ENCODE peak calls at places on chromosome 21, in nine cellular contexts. C, Q, A, J, O, L, X, T and K are unnamed samples.

GRCh38 chr21:38989745-38990423 is 184.2 kb downstream of the ETS2 start:
- DNase-seq in O (no peak), X (no peak), J (peak; percentile 77), T (no peak), Q (no peak), C (peak; percentile 59), L (no peak), A (no peak), K (peak; percentile 87)

GRCh38 chr21:43025636-43026180 is 49.9 kb downstream of the CBS start:
- DNase-seq in C (no peak), J (no peak), X (no peak), Q (no peak), O (no peak), A (no peak), L (no peak), T (no peak), K (no peak)

GRCh38 chr21:34668803-34669148 is at the start of gene CLIC6:
- DNase-seq in A (peak; percentile 82), L (no peak), C (peak; percentile 86), X (no peak), O (peak; percentile 38), Q (no peak), J (no peak), T (no peak), K (peak; percentile 81)

GRCh38 chr21:39661121-39661520 is 48.4 kb downstream of the B3GALT5 start:
- DNase-seq in O (no peak), C (no peak), Q (no peak), A (no peak), X (no peak), J (no peak), T (no peak), L (no peak), K (no peak)

GRCh38 chr21:44445413-44445812 is 9.9 kb upstream of the LRRC3 start:
- DNase-seq in C (no peak), J (no peak), T (no peak), X (no peak), A (peak; percentile 28), L (no peak), Q (no peak), O (no peak), K (peak; percentile 19)

GRCh38 chr21:40173833-40174232 is 306.6 kb downstream of the PCP4 start:
- DNase-seq in L (no peak), C (no peak), A (no peak), J (no peak), Q (no peak), X (no peak), T (no peak), O (no peak), K (no peak)

GRCh38 chr21:46564391-46564790 is 40.5 kb downstream of the S100B start:
- DNase-seq in T (no peak), C (no peak), O (no peak), A (no peak), X (no peak), J (no peak), L (no peak), Q (no peak), K (no peak)

GRCh38 chr21:45358261-45358670 is 46.7 kb upstream of the COL18A1 start:
- DNase-seq in O (no peak), T (no peak), A (no peak), J (no peak), L (no peak), X (no peak), Q (no peak), C (no peak), K (no peak)

GRCh38 chr21:16709866-16710550 is 802.8 kb upstream of the CXADR start:
- DNase-seq in A (no peak), J (no peak), T (no peak), X (no peak), Q (no peak), O (no peak), C (no peak), L (no peak), K (peak; percentile 71)

GRCh38 chr21:16492356-16492755 is 762.6 kb downstream of the USP25 start:
- DNase-seq in C (no peak), X (no peak), J (no peak), Q (no peak), A (no peak), T (no peak), O (no peak), L (no peak), K (no peak)

GRCh38 chr21:36349315-36349714 is 29.3 kb downstream of the MORC3 start:
- DNase-seq in A (no peak), O (no peak), C (no peak), X (no peak), Q (no peak), J (no peak), T (no peak), L (no peak), K (no peak)

GRCh38 chr21:36344931-36345330 is 24.9 kb downstream of the MORC3 start:
- DNase-seq in J (no peak), T (no peak), A (no peak), C (no peak), X (no peak), L (no peak), Q (no peak), O (no peak), K (no peak)

GRCh38 chr21:36347962-36348328 is 27.9 kb downstream of the MORC3 start:
- DNase-seq in J (no peak), L (no peak), X (no peak), Q (no peak), A (no peak), O (no peak), C (no peak), T (no peak), K (no peak)

GRCh38 chr21:36350282-36350910 is 30.4 kb downstream of the MORC3 start:
- DNase-seq in T (no peak), Q (no peak), C (no peak), A (no peak), J (no peak), X (no peak), O (no peak), L (no peak), K (no peak)

DNA sequence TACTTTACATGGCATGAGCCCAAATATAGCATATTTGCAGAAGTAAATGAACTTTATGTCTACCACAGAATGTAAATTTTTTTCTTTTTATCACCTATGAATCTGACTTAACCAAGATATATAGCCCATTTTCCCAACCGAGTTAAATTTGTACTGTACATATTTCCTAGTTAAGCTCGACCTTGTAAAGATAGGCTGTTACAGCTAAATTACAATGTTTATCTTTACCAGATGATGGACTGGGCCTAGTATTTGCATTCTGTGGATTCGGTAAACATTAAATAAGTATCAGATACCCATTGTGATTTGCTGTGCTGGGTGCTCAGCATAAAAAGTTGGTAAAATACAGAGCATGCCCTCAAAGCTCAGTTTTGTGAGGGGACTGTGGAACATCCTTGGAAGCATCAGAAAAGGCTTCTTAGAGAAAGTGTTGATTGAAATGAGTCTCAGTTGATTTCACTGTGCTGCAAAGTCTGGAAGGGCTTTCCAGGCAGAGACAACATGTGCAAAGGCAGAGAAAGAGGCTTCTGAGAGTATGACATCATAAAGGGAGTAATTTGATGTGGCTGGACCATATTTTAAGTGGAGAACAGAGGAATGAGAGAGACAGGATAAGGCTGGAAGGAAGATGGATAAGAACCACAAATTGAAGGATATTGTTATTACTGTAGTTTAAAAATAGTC is 27.4 kb downstream of the MORC3 start:
- DNase-seq in J (no peak), Q (no peak), O (no peak), A (no peak), X (no peak), L (no peak), C (no peak), T (no peak), K (no peak)
- TF ChIP-seq EP300 in J (no peak), Q (no peak), O (no peak), A (no peak), X (no peak), L (no peak), C (no peak), T (no peak), K (no peak)

GRCh38 chr21:42010507-42011493 is 640 bp upstream of the ZBTB21 start:
- DNase-seq in O (peak; percentile 48), Q (peak; percentile 58), T (no peak), A (peak; percentile 82), C (no peak), X (no peak), J (peak; percentile 73), L (peak; percentile 89), K (no peak)
- TF ChIP-seq POLR2AphosphoS5 in O (peak; percentile 75), Q (peak; percentile 54), T (no peak), A (no peak), C (no peak), X (no peak), J (no peak), L (no peak), K (no peak)

DNA sequence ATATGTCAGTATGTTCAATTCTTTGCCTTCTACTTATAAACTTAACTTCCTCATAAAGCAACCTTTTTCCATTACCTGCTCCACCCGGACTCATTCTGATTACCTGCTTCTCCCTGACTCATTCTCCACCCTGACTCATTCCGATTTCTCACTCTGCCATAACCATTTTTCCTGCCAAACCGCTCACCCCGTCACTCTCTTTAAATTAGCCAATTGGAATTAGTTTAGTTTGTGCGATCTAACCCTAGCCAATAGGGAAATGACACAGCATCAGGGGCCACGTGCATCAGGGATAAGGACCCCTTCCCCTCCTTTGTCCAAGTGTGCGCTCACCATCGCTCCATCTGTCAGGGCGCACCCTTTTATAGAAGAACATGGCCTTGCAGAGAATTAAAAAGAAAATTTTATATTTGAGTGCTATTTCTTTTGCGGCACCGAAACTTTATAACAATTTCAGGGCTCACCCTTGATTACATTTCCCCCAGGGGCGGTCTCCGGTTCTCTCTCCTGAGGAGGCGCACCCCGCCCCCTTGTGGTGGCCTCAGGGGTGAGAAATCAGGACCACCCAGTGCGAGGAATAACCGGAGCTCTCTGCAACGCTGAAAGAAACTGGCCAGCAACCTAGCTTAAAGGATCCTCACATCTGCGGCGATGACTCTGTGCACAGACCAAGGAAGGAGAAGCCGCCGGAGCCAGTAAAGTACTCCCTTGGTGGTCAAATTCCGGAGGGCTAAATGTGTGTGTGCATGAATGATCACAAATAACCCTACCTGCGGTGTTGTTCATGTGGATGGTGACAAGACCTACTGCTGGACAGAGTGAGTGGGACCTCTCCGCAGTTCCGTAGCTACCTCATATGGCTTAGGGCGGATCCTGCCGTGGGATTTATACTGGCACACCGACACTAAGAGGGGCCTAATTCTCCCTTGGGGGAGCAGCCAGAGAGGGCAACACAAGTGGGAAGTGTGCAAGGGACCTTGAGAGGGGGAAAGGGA is 30.3 kb upstream of the CBR3 start:
- DNase-seq in J (peak; percentile 33), O (peak; percentile 34), C (peak; percentile 35), L (no peak), T (peak; percentile 51), X (no peak), Q (peak; percentile 47), A (no peak), K (no peak)
- H3K4me3 ChIP-seq in J (no peak overlapping the region), O (no peak overlapping the region), C (peak overlapping the region; percentile 16), L (peak overlapping the region; percentile 7), T (peak overlapping the region; percentile 64), X (no peak overlapping the region), Q (no peak overlapping the region), A (peak overlapping the region; percentile 34), K (peak overlapping the region; percentile 4)

DNA sequence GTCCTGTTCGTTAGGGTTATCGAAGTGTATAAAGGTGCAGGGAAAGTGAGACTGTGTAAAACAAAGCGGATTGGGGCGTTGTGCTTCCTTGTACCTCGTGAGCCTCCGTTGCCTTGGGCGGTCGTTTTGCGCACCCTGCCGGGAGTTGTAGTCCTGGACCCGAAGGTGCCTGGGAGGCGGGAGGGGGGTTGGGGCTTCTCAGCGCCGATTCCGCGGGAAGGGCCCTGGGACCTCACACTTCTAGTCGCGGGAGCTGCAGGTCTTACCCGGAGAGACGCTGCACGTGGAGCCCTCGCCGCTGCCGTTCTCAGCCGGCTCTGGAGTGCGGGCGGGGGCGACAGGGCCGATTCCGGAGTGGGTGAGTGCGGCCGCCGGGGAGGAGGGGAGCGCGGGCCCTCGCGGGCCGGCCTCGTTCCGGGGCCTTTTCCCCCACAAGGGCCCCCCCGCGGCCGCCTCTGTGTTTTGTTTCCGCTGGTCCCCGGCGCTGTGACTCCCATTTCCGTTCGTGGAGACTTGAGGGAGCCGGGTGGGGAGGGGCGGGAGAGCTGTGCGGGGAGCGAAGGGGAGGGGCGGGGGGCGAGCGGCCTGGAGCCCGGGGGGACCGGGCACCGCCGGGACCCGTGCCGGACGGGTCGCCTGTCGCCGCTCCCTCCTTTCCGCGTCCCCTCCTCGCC is 586 bp downstream of the GABPA start:
- DNase-seq in L (peak; percentile 97), T (peak; percentile 66), O (peak; percentile 93), X (no peak), Q (peak; percentile 81), A (peak; percentile 96), C (peak; percentile 90), J (peak; percentile 91), K (peak; percentile 96)
- TF ChIP-seq EP300 in L (no peak), T (no peak), O (no peak), X (no peak), Q (no peak), A (no peak), C (no peak), J (no peak), K (no peak)